ENCODE peak calls at places on chromosomes 6 and 20, in four cellular contexts. One of them, this sample, is unnamed.

GRCh38 chr6:127282184-127282583 is 15.5 kb downstream of the RNF146 start:
- DNase-seq in activated CD8-positive, alpha-beta T cell treated with anti-CD3 and anti-CD28 coated beads for 36 hours: no peak
- DNase-seq in fibroblast of mammary gland: no peak
- DNase-seq in spleen: no peak
- DNase-seq in this sample: no peak

GRCh38 chr20:6828794-6829423 is 61.4 kb downstream of the BMP2 start:
- DNase-seq in fibroblast of mammary gland: peak
- DNase-seq in spleen: no peak
- DNase-seq in activated CD8-positive, alpha-beta T cell treated with anti-CD3 and anti-CD28 coated beads for 36 hours: peak
- DNase-seq in this sample: peak

GRCh38 chr20:37395921-37396519 is 50.1 kb downstream of the SRC start:
- DNase-seq in fibroblast of mammary gland: no peak
- DNase-seq in spleen: no peak
- DNase-seq in activated CD8-positive, alpha-beta T cell treated with anti-CD3 and anti-CD28 coated beads for 36 hours: no peak
- DNase-seq in this sample: no peak

GRCh38 chr20:10541668-10542411 is 106.7 kb downstream of the SLX4IP start:
- DNase-seq in activated CD8-positive, alpha-beta T cell treated with anti-CD3 and anti-CD28 coated beads for 36 hours: no peak
- DNase-seq in fibroblast of mammary gland: no peak
- DNase-seq in spleen: no peak
- DNase-seq in this sample: no peak

GRCh38 chr20:38242848-38243449 is 17.6 kb downstream of the KIAA1755 start:
- DNase-seq in activated CD8-positive, alpha-beta T cell treated with anti-CD3 and anti-CD28 coated beads for 36 hours: peak
- DNase-seq in fibroblast of mammary gland: peak
- DNase-seq in spleen: peak
- DNase-seq in this sample: no peak

GRCh38 chr20:11891827-11892521 is 25.7 kb upstream of the BTBD3 start:
- DNase-seq in spleen: no peak
- DNase-seq in activated CD8-positive, alpha-beta T cell treated with anti-CD3 and anti-CD28 coated beads for 36 hours: peak
- DNase-seq in fibroblast of mammary gland: peak
- DNase-seq in this sample: no peak

GRCh38 chr6:147782302-147782701 is 273.8 kb downstream of the SAMD5 start:
- DNase-seq in spleen: no peak
- DNase-seq in activated CD8-positive, alpha-beta T cell treated with anti-CD3 and anti-CD28 coated beads for 36 hours: no peak
- DNase-seq in fibroblast of mammary gland: peak
- DNase-seq in this sample: no peak

GRCh38 chr6:151058021-151058733 is 181.6 kb upstream of the AKAP12 start:
- DNase-seq in activated CD8-positive, alpha-beta T cell treated with anti-CD3 and anti-CD28 coated beads for 36 hours: no peak
- DNase-seq in fibroblast of mammary gland: no peak
- DNase-seq in spleen: no peak
- DNase-seq in this sample: no peak

GRCh38 chr20:49424536-49424935 is 57.9 kb downstream of the KCNB1 start:
- DNase-seq in spleen: no peak
- DNase-seq in activated CD8-positive, alpha-beta T cell treated with anti-CD3 and anti-CD28 coated beads for 36 hours: no peak
- DNase-seq in fibroblast of mammary gland: no peak
- DNase-seq in this sample: no peak

GRCh38 chr6:90497411-90497810 is 89.5 kb downstream of the MAP3K7 start:
- DNase-seq in spleen: no peak
- DNase-seq in activated CD8-positive, alpha-beta T cell treated with anti-CD3 and anti-CD28 coated beads for 36 hours: no peak
- DNase-seq in fibroblast of mammary gland: no peak
- DNase-seq in this sample: no peak
- TF ChIP-seq CTCF in spleen: no peak
- TF ChIP-seq CTCF in activated CD8-positive, alpha-beta T cell treated with anti-CD3 and anti-CD28 coated beads for 36 hours: no peak
- TF ChIP-seq CTCF in fibroblast of mammary gland: no peak
- TF ChIP-seq CTCF in this sample: peak

GRCh38 chr6:37612475-37612874 is 85.2 kb downstream of the MDGA1 start:
- DNase-seq in activated CD8-positive, alpha-beta T cell treated with anti-CD3 and anti-CD28 coated beads for 36 hours: no peak
- DNase-seq in fibroblast of mammary gland: peak
- DNase-seq in spleen: no peak
- DNase-seq in this sample: no peak

GRCh38 chr6:37611516-37611915 is 86.2 kb downstream of the MDGA1 start:
- DNase-seq in activated CD8-positive, alpha-beta T cell treated with anti-CD3 and anti-CD28 coated beads for 36 hours: no peak
- DNase-seq in spleen: no peak
- DNase-seq in fibroblast of mammary gland: no peak
- DNase-seq in this sample: no peak

GRCh38 chr6:37603284-37603683 is 94.4 kb downstream of the MDGA1 start:
- DNase-seq in spleen: no peak
- DNase-seq in activated CD8-positive, alpha-beta T cell treated with anti-CD3 and anti-CD28 coated beads for 36 hours: no peak
- DNase-seq in fibroblast of mammary gland: no peak
- DNase-seq in this sample: no peak

GRCh38 chr6:37608587-37608986 is 89.1 kb downstream of the MDGA1 start:
- DNase-seq in activated CD8-positive, alpha-beta T cell treated with anti-CD3 and anti-CD28 coated beads for 36 hours: no peak
- DNase-seq in fibroblast of mammary gland: no peak
- DNase-seq in spleen: no peak
- DNase-seq in this sample: no peak

DNA sequence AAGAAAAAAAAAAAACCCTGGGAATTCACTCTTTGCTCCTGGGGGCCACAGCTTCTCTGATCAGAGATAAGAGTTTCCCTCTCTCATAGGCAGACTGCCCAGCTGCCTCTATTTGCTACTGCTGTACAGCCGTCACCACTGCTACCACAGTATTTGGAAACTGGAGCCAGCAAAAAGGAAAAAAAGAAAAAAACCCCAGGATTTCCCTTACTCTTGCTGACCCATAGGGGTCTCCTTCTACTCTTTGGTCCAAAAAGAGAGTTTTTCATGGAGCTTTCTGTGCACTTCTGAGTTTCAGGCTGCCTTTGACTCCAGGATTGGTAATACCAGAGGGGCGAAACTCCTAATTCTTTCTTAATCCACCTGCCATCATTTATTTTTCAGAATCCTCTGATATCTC is 89.7 kb downstream of the MDGA1 start:
- DNase-seq in activated CD8-positive, alpha-beta T cell treated with anti-CD3 and anti-CD28 coated beads for 36 hours: no peak
- DNase-seq in spleen: no peak
- DNase-seq in fibroblast of mammary gland: peak
- DNase-seq in this sample: no peak
- TF ChIP-seq CTCF in activated CD8-positive, alpha-beta T cell treated with anti-CD3 and anti-CD28 coated beads for 36 hours: no peak
- TF ChIP-seq CTCF in spleen: no peak
- TF ChIP-seq CTCF in fibroblast of mammary gland: peak
- TF ChIP-seq CTCF in this sample: peak

DNA sequence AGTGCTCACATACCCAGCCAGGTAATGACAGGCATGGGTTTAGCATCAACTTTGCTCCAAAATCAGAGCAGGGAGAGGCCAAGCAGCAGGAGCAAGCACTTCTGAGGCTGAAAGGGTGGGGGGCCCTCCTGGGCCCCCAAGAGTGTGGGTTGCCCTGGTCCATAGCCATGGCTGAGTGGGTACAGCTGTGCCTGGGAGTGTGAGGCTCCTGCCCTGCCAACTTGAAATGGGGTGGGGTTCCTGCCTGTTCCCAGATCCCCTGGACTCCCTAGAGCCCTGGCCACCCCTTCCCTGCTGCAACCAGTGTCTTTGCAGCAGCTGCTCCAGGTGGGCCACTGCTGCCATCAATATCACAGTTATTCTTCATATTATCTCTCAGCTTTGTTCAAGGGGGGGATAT is 1224.2 kb upstream of the GJE1 start:
- DNase-seq in activated CD8-positive, alpha-beta T cell treated with anti-CD3 and anti-CD28 coated beads for 36 hours: no peak
- DNase-seq in spleen: no peak
- DNase-seq in fibroblast of mammary gland: no peak
- DNase-seq in this sample: no peak
- TF ChIP-seq CTCF in activated CD8-positive, alpha-beta T cell treated with anti-CD3 and anti-CD28 coated beads for 36 hours: no peak
- TF ChIP-seq CTCF in spleen: no peak
- TF ChIP-seq CTCF in fibroblast of mammary gland: no peak
- TF ChIP-seq CTCF in this sample: no peak

GRCh38 chr6:138518054-138518453 is 18.8 kb upstream of the NHSL1 start:
- DNase-seq in spleen: no peak
- DNase-seq in fibroblast of mammary gland: no peak
- DNase-seq in activated CD8-positive, alpha-beta T cell treated with anti-CD3 and anti-CD28 coated beads for 36 hours: no peak
- DNase-seq in this sample: no peak

GRCh38 chr6:138521800-138522199 is 22.5 kb upstream of the NHSL1 start:
- DNase-seq in spleen: no peak
- DNase-seq in fibroblast of mammary gland: no peak
- DNase-seq in activated CD8-positive, alpha-beta T cell treated with anti-CD3 and anti-CD28 coated beads for 36 hours: no peak
- DNase-seq in this sample: no peak

GRCh38 chr6:138522611-138523010 is 23.3 kb upstream of the NHSL1 start:
- DNase-seq in fibroblast of mammary gland: no peak
- DNase-seq in spleen: no peak
- DNase-seq in activated CD8-positive, alpha-beta T cell treated with anti-CD3 and anti-CD28 coated beads for 36 hours: no peak
- DNase-seq in this sample: no peak

GRCh38 chr6:138517635-138518034 is 18.3 kb upstream of the NHSL1 start:
- DNase-seq in fibroblast of mammary gland: peak
- DNase-seq in spleen: peak
- DNase-seq in activated CD8-positive, alpha-beta T cell treated with anti-CD3 and anti-CD28 coated beads for 36 hours: peak
- DNase-seq in this sample: peak

GRCh38 chr6:138520463-138520862 is 21.2 kb upstream of the NHSL1 start:
- DNase-seq in spleen: no peak
- DNase-seq in activated CD8-positive, alpha-beta T cell treated with anti-CD3 and anti-CD28 coated beads for 36 hours: no peak
- DNase-seq in fibroblast of mammary gland: peak
- DNase-seq in this sample: no peak
- TF ChIP-seq CTCF in spleen: no peak
- TF ChIP-seq CTCF in activated CD8-positive, alpha-beta T cell treated with anti-CD3 and anti-CD28 coated beads for 36 hours: peak
- TF ChIP-seq CTCF in fibroblast of mammary gland: peak
- TF ChIP-seq CTCF in this sample: no peak

DNA sequence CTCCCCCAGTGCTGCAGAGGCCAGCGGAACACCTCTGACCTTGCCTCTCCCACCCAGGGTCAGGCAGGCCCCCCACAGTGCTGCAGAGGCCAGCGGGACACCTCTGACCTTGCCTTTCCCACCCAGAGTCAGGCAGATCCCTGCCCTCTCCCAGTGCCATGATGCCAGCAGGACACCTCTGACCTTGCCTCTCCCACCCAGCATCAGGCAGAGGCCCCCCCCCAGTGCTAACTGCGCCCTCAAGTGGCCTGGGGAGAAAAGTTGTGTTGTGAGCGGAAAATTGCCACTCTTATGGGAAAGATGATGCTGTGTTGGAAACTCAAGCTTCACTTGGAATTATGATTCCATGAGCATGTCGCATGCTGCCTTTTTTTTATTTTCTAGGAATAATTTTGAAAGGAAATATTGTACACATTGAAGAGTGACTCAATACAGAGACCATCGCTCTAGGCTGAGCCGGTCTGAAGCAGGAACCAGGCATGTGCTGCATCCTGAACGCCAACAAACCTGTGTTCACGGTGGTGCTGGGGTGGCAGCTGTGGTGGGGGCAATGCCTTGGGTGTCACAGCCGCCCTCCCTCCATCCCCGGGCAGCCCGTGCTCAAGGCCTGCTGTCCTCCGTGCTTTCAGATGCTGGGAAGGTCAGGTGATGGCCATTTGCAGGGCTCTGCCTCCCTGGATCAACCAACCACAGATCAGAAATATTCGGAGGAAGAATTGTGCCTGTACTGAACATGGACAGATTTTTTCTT is 98.6 kb downstream of the CDH4 start:
- DNase-seq in fibroblast of mammary gland: no peak
- DNase-seq in spleen: peak
- DNase-seq in activated CD8-positive, alpha-beta T cell treated with anti-CD3 and anti-CD28 coated beads for 36 hours: no peak
- DNase-seq in this sample: no peak
- TF ChIP-seq CTCF in fibroblast of mammary gland: no peak
- TF ChIP-seq CTCF in spleen: no peak
- TF ChIP-seq CTCF in activated CD8-positive, alpha-beta T cell treated with anti-CD3 and anti-CD28 coated beads for 36 hours: no peak
- TF ChIP-seq CTCF in this sample: no peak

GRCh38 chr6:43013843-43014433 is at the start of the genes KLHDC3 and MEA1:
- DNase-seq in spleen: peak
- DNase-seq in activated CD8-positive, alpha-beta T cell treated with anti-CD3 and anti-CD28 coated beads for 36 hours: peak
- DNase-seq in fibroblast of mammary gland: peak
- DNase-seq in this sample: peak

GRCh38 chr6:43013020-43013842 is 515 bp downstream of the MEA1 start:
- DNase-seq in fibroblast of mammary gland: peak
- DNase-seq in activated CD8-positive, alpha-beta T cell treated with anti-CD3 and anti-CD28 coated beads for 36 hours: no peak
- DNase-seq in spleen: no peak
- DNase-seq in this sample: peak

GRCh38 chr6:43012364-43012763 is 1.4 kb downstream of the MEA1 start:
- DNase-seq in activated CD8-positive, alpha-beta T cell treated with anti-CD3 and anti-CD28 coated beads for 36 hours: no peak
- DNase-seq in fibroblast of mammary gland: no peak
- DNase-seq in spleen: no peak
- DNase-seq in this sample: no peak

GRCh38 chr6:43009124-43009523 is 4.6 kb downstream of the MEA1 start:
- DNase-seq in fibroblast of mammary gland: peak
- DNase-seq in spleen: no peak
- DNase-seq in activated CD8-positive, alpha-beta T cell treated with anti-CD3 and anti-CD28 coated beads for 36 hours: peak
- DNase-seq in this sample: no peak

DNA sequence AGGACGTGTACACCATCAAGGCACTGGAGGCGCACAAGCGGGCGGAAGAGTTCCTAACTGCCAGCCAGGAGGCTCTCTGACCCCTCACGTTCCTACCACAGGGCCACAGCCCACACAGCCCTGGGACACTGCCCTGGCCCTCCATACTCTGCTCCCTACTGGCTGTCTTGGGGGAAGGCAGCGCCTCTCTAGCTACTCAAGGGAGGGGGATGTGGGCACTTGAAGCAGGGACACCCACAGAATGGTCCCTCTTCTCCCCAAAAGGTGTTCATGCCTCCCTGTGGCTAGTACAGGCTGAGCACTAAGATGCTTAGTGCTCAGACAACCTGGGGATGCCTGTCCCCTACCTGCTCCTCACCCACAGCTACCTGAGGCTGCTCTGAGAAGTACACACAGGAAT is 2.5 kb downstream of the MEA1 start:
- DNase-seq in activated CD8-positive, alpha-beta T cell treated with anti-CD3 and anti-CD28 coated beads for 36 hours: no peak
- DNase-seq in fibroblast of mammary gland: no peak
- DNase-seq in spleen: no peak
- DNase-seq in this sample: no peak
- TF ChIP-seq CTCF in activated CD8-positive, alpha-beta T cell treated with anti-CD3 and anti-CD28 coated beads for 36 hours: no peak
- TF ChIP-seq CTCF in fibroblast of mammary gland: no peak
- TF ChIP-seq CTCF in spleen: no peak
- TF ChIP-seq CTCF in this sample: no peak

DNA sequence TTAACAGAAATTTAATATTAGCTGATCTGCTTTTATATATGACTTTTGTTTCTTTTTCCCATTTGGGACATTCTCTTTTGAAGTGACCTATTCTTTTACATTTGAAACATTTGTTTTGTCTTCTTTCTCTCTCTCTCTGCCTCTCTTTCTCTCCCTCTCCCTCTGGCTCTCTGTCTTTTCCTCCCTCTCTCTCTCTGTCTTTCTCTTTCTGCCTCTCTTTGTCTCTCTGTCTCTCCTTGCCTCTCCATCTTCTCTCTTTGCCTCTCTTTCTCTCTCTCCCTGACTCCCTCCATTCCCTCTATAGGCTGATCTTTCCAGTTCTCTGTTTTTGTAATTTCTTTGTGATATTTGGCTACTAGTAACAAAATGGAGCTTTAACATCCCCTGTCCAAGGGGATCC is 52.0 kb upstream of the TULP1 start:
- DNase-seq in spleen: no peak
- DNase-seq in fibroblast of mammary gland: no peak
- DNase-seq in activated CD8-positive, alpha-beta T cell treated with anti-CD3 and anti-CD28 coated beads for 36 hours: no peak
- DNase-seq in this sample: no peak
- TF ChIP-seq CTCF in spleen: no peak
- TF ChIP-seq CTCF in fibroblast of mammary gland: no peak
- TF ChIP-seq CTCF in activated CD8-positive, alpha-beta T cell treated with anti-CD3 and anti-CD28 coated beads for 36 hours: no peak
- TF ChIP-seq CTCF in this sample: no peak

DNA sequence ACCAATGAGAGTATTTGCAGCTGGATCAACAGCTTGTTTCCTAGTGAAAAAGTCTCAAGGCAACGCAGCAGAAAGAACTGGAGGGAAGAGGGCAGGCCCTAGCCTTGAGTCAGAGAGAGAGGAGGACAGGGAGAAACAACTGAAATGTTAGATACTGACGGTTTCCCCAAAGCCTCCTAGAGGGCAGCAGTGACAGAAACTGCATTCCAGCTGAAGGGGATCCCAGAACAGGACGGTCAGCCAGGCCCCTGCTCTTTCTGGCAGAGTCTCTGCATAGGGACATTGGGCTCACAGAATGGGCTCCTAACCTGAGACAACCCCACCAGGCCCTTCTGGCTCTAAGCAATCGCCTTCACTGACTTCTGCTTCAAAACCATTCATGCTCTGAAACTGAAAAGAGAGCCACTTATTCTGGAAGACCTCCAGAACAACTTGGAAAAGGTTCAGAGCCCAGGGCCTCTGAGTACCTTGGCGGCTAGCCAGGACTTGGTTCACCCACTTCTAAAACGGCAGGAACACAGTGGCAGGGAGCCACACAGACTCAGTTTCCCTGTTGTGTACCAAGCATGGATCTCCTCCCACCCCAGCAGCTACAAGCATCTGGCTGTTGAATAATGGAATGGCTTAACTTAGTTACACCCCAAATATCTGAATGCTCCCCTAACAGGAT is 72.9 kb downstream of the PSMB1 start:
- DNase-seq in fibroblast of mammary gland: peak
- DNase-seq in spleen: no peak
- DNase-seq in activated CD8-positive, alpha-beta T cell treated with anti-CD3 and anti-CD28 coated beads for 36 hours: no peak
- DNase-seq in this sample: no peak
- TF ChIP-seq CTCF in fibroblast of mammary gland: peak
- TF ChIP-seq CTCF in spleen: no peak
- TF ChIP-seq CTCF in activated CD8-positive, alpha-beta T cell treated with anti-CD3 and anti-CD28 coated beads for 36 hours: no peak
- TF ChIP-seq CTCF in this sample: no peak

This sample was measured in GM12864.